ENCODE peak calls at places on chromosome 6, in five cellular contexts. One of them, this sample, is unnamed. For H3K4me1, the result is how much of the 10 kb centered on the place peaks cover.

GRCh38 chr6:11251553-11252358 is 19.3 kb upstream of the NEDD9 start:
- DNase-seq in OCI-LY7: no peak
- DNase-seq in adrenal gland: peak
- DNase-seq in endodermal cell: no peak
- DNase-seq in uterus: peak
- DNase-seq in this sample: peak

GRCh38 chr6:28811873-28812272 is 111.9 kb downstream of the TRIM27 start:
- DNase-seq in uterus: no peak
- DNase-seq in OCI-LY7: peak
- DNase-seq in endodermal cell: peak
- DNase-seq in adrenal gland: no peak
- DNase-seq in this sample: peak

GRCh38 chr6:44966449-44967091 is 361.6 kb upstream of the RUNX2 start:
- DNase-seq in endodermal cell: no peak
- DNase-seq in OCI-LY7: no peak
- DNase-seq in adrenal gland: no peak
- DNase-seq in uterus: no peak
- DNase-seq in this sample: peak

GRCh38 chr6:92715991-92716390 is 703.4 kb downstream of the EPHA7 start:
- DNase-seq in uterus: no peak
- DNase-seq in OCI-LY7: no peak
- DNase-seq in endodermal cell: no peak
- DNase-seq in adrenal gland: no peak
- DNase-seq in this sample: peak

GRCh38 chr6:25637946-25638345 is 14.1 kb upstream of the SCGN start:
- DNase-seq in OCI-LY7: peak
- DNase-seq in endodermal cell: peak
- DNase-seq in adrenal gland: no peak
- DNase-seq in uterus: no peak
- DNase-seq in this sample: no peak

GRCh38 chr6:162046324-162046723 is 681.2 kb downstream of the PRKN start:
- DNase-seq in endodermal cell: no peak
- DNase-seq in uterus: no peak
- DNase-seq in adrenal gland: no peak
- DNase-seq in OCI-LY7: no peak
- DNase-seq in this sample: no peak

GRCh38 chr6:30793521-30794194 is 49.3 kb upstream of the IER3 start:
- DNase-seq in OCI-LY7: no peak
- DNase-seq in uterus: no peak
- DNase-seq in endodermal cell: no peak
- DNase-seq in adrenal gland: no peak
- DNase-seq in this sample: peak

GRCh38 chr6:113185299-113185698 is 671.8 kb upstream of the MARCKS start:
- DNase-seq in OCI-LY7: no peak
- DNase-seq in adrenal gland: no peak
- DNase-seq in uterus: no peak
- DNase-seq in endodermal cell: no peak
- DNase-seq in this sample: no peak

GRCh38 chr6:140544431-140544830 is 1170.0 kb upstream of the CITED2 start:
- DNase-seq in uterus: peak
- DNase-seq in OCI-LY7: no peak
- DNase-seq in adrenal gland: no peak
- DNase-seq in endodermal cell: no peak
- DNase-seq in this sample: no peak

GRCh38 chr6:47103931-47104330 is 61.8 kb upstream of the ADGRF1 start:
- DNase-seq in adrenal gland: no peak
- DNase-seq in uterus: no peak
- DNase-seq in endodermal cell: no peak
- DNase-seq in OCI-LY7: peak
- DNase-seq in this sample: no peak

GRCh38 chr6:40299666-40300065 is 287.5 kb downstream of the LRFN2 start:
- DNase-seq in endodermal cell: no peak
- DNase-seq in OCI-LY7: no peak
- DNase-seq in adrenal gland: no peak
- DNase-seq in uterus: no peak
- DNase-seq in this sample: no peak

GRCh38 chr6:16535564-16535963 is 225.7 kb downstream of the ATXN1 start:
- DNase-seq in endodermal cell: no peak
- DNase-seq in OCI-LY7: no peak
- DNase-seq in adrenal gland: no peak
- DNase-seq in uterus: no peak
- DNase-seq in this sample: no peak

GRCh38 chr6:91691449-91691848 is 1104.6 kb upstream of the MAP3K7 start:
- DNase-seq in OCI-LY7: no peak
- DNase-seq in adrenal gland: no peak
- DNase-seq in endodermal cell: no peak
- DNase-seq in uterus: no peak
- DNase-seq in this sample: no peak

GRCh38 chr6:45514454-45514853 is 136.7 kb upstream of the SUPT3H start:
- DNase-seq in endodermal cell: no peak
- DNase-seq in uterus: no peak
- DNase-seq in adrenal gland: peak
- DNase-seq in OCI-LY7: no peak
- DNase-seq in this sample: no peak

GRCh38 chr6:119052292-119052889 is 26.1 kb downstream of the FAM184A start:
- DNase-seq in uterus: no peak
- DNase-seq in endodermal cell: no peak
- DNase-seq in adrenal gland: no peak
- DNase-seq in OCI-LY7: no peak
- DNase-seq in this sample: no peak

GRCh38 chr6:42911171-42912021 is 4.5 kb upstream of the PTCRA start:
- DNase-seq in endodermal cell: peak
- DNase-seq in OCI-LY7: no peak
- DNase-seq in uterus: no peak
- DNase-seq in adrenal gland: no peak
- DNase-seq in this sample: no peak

GRCh38 chr6:106591111-106591825 is 38.0 kb downstream of the RTN4IP1 start:
- DNase-seq in OCI-LY7: no peak
- DNase-seq in adrenal gland: no peak
- DNase-seq in uterus: no peak
- DNase-seq in endodermal cell: no peak
- DNase-seq in this sample: peak

GRCh38 chr6:47447726-47448125 is 29.9 kb upstream of the CD2AP start:
- DNase-seq in OCI-LY7: no peak
- DNase-seq in uterus: no peak
- DNase-seq in adrenal gland: no peak
- DNase-seq in endodermal cell: no peak
- DNase-seq in this sample: no peak

GRCh38 chr6:82385961-82386360 is 22.3 kb downstream of the TPBG start:
- DNase-seq in adrenal gland: no peak
- DNase-seq in endodermal cell: no peak
- DNase-seq in uterus: no peak
- DNase-seq in OCI-LY7: no peak
- DNase-seq in this sample: no peak

GRCh38 chr6:138089325-138089724 is 17.9 kb downstream of the PERP start:
- DNase-seq in adrenal gland: no peak
- DNase-seq in OCI-LY7: no peak
- DNase-seq in uterus: no peak
- DNase-seq in endodermal cell: no peak
- DNase-seq in this sample: no peak
- H3K4me1 ChIP-seq in adrenal gland: under half
- H3K4me1 ChIP-seq in OCI-LY7: under half
- H3K4me1 ChIP-seq in uterus: under half
- H3K4me1 ChIP-seq in endodermal cell: under half
- H3K4me1 ChIP-seq in this sample: under half

DNA sequence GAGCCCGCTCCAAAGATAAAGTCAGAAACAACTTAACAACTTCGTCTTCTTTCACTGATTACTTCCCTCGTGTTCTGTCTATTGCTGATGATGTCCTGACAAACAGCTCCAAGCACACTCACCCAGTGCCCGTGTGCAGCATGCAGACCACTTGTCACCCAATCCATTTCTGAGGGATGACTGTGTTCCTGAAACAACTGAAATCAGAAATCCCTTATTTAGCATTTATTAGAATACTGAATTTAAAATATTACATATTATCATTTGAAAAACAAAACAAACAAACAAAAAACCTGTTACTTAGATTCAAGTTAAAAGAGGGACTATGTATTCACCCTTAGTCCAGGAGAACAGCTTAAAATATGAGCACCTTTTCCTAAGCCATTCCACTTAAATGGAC is 223.7 kb upstream of the QKI start:
- DNase-seq in uterus: no peak
- DNase-seq in adrenal gland: no peak
- DNase-seq in endodermal cell: no peak
- DNase-seq in OCI-LY7: no peak
- DNase-seq in this sample: no peak
- H3K27ac ChIP-seq in uterus: no peak
- H3K27ac ChIP-seq in adrenal gland: no peak
- H3K27ac ChIP-seq in endodermal cell: no peak
- H3K27ac ChIP-seq in OCI-LY7: no peak
- H3K27ac ChIP-seq in this sample: no peak

DNA sequence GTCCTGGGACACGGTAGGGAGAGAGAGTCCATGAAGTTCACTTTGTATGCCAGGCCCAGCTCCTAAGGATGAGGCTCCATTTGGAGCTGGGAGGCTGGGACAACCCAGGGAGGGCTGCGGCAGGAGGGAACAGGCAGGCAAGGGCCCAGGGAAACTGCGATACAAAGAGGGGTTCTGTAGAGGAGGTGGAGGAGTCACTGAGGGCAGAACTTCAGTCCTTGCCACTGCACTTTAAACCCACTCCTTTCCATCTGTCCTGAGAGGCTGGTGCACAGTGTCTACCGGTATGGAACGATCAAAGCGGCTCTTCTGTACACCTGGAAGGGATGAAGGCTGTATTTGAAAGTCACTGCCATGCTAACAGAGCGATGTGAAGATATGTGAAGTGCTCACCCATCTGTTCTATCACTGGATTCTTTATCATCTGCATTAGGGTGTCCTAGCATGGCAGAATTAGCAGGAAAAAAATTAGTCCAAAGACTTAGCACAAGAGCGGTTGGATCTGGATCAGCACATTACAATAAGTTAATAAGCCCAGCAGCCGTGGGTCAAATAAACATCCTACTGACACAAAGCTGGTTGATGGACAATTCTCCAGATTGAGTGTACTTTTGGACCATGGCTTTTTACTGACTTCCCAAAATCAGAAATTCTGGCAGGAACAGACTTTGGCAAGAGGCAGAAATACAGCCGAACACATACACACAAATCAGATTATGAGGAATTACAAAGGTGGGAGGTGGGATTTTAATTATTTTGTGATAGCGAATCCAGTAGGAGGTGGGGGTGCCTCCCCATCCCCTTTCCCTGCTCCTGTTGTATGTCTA is 20.9 kb upstream of the ZFAND3 start:
- DNase-seq in uterus: no peak
- DNase-seq in endodermal cell: no peak
- DNase-seq in OCI-LY7: no peak
- DNase-seq in adrenal gland: no peak
- DNase-seq in this sample: no peak
- TF ChIP-seq CTCF in uterus: no peak
- TF ChIP-seq CTCF in endodermal cell: no peak
- TF ChIP-seq CTCF in OCI-LY7: no peak
- TF ChIP-seq CTCF in adrenal gland: no peak
- TF ChIP-seq CTCF in this sample: no peak

DNA sequence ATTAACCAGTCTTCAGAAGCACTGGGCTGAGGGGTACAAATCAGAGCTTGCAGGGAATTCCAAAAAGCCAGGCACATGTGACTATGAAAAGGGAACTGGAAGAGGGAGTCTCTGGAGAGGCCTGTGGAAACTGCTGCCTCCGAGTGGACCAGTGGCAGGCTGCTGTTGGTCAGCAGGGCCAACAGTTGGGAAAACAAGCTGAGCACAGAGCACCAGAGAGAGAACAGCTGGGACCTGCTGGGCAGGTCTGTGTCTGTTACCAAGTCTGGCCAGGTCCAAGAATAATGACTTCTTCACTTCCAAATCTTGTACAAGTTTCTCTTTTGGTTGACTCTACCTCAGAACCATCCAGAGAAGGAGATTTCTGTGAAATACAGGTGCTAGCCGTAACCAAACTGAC is 81.4 kb downstream of the LIN28B start:
- DNase-seq in OCI-LY7: no peak
- DNase-seq in adrenal gland: no peak
- DNase-seq in uterus: no peak
- DNase-seq in endodermal cell: peak
- DNase-seq in this sample: no peak
- H3K4me1 ChIP-seq in OCI-LY7: under half
- H3K4me1 ChIP-seq in adrenal gland: under half
- H3K4me1 ChIP-seq in uterus: under half
- H3K4me1 ChIP-seq in endodermal cell: under half
- H3K4me1 ChIP-seq in this sample: under half

GRCh38 chr6:33745558-33745957 is 1.1 kb downstream of the IP6K3 start:
- DNase-seq in endodermal cell: no peak
- DNase-seq in adrenal gland: no peak
- DNase-seq in OCI-LY7: no peak
- DNase-seq in uterus: no peak
- DNase-seq in this sample: peak
- H3K27ac ChIP-seq in endodermal cell: peak
- H3K27ac ChIP-seq in adrenal gland: no peak
- H3K27ac ChIP-seq in OCI-LY7: no peak
- H3K27ac ChIP-seq in uterus: peak
- H3K27ac ChIP-seq in this sample: peak

GRCh38 chr6:149045404-149045803 is 272.1 kb upstream of the TAB2 start:
- DNase-seq in endodermal cell: no peak
- DNase-seq in adrenal gland: no peak
- DNase-seq in uterus: no peak
- DNase-seq in OCI-LY7: no peak
- DNase-seq in this sample: no peak
- TF ChIP-seq CTCF in endodermal cell: peak
- TF ChIP-seq CTCF in adrenal gland: no peak
- TF ChIP-seq CTCF in uterus: no peak
- TF ChIP-seq CTCF in OCI-LY7: peak
- TF ChIP-seq CTCF in this sample: no peak

DNA sequence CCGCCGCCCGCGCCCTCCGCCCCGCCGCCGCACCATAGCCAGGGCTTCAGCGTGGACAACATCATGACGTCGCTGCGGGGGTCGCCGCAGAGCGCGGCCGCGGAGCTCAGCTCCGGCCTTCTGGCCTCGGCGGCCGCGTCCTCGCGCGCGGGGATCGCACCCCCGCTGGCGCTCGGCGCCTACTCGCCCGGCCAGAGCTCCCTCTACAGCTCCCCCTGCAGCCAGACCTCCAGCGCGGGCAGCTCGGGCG is 1.5 kb downstream of the FOXC1 start:
- DNase-seq in OCI-LY7: no peak
- DNase-seq in uterus: no peak
- DNase-seq in endodermal cell: no peak
- DNase-seq in adrenal gland: no peak
- DNase-seq in this sample: peak
- H3K4me1 ChIP-seq in OCI-LY7: under half
- H3K4me1 ChIP-seq in uterus: under half
- H3K4me1 ChIP-seq in endodermal cell: under half
- H3K4me1 ChIP-seq in adrenal gland: under half
- H3K4me1 ChIP-seq in this sample: under half

DNA sequence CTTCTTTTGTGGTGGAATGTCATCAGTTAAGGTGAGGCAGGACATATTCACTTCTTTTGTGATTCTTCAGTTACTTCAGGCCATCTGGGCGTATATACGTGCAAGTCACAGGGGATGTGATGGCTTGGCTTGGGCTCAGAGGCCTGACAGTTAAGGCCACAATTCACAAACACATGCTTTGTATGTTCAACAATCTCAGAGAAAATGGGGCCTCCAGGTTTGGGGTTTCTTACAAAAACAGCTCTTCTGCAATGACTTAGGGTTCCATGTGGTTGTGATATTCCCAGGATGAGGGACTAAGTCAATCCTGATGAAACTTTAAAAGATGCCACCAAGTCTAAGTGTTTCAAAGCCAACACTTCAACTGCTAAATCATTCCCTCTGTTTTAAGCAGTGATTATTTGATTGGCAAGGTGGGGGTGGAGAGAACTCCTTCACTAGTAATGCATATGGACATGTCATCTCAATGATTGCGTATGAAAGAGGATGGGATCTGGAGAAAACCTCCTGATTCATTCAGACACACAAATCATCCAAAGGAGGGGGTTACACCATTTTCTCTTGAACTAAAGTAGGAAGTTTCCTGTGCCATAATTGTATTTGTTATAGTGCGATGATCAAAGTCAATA is 41.7 kb upstream of the HEY2 start:
- DNase-seq in adrenal gland: no peak
- DNase-seq in OCI-LY7: no peak
- DNase-seq in uterus: no peak
- DNase-seq in endodermal cell: peak
- DNase-seq in this sample: no peak
- H3K27ac ChIP-seq in adrenal gland: no peak
- H3K27ac ChIP-seq in OCI-LY7: no peak
- H3K27ac ChIP-seq in uterus: no peak
- H3K27ac ChIP-seq in endodermal cell: no peak
- H3K27ac ChIP-seq in this sample: no peak

This sample was measured in fibroblast of lung.